ENCODE peak calls at places on chromosomes 7 and 10, in seven cellular contexts. V is GM10248; E is CD4-positive, alpha-beta T cell; N is cardiac muscle cell; A is stromal cell of bone marrow; K is activated T-cell treated with anti-CD3 and anti-CD28 coated beads for 1 hour; F is activated CD4-positive, alpha-beta T cell treated with anti-CD3 and anti-CD28 coated beads, Interleukin-2, amount 10 ng/mL, durations not matched to agents 7 days and 5 days. C is an unnamed sample.

GRCh38 chr7:55018361-55019328 is at the start of gene EGFR:
- DNase-seq in E (no peak), N (peak), K (no peak), V (peak), A (peak), F (no peak), C (peak)

GRCh38 chr10:24462889-24463552 is 254.1 kb downstream of the KIAA1217 start:
- DNase-seq in V (no peak), E (no peak), F (no peak), K (no peak), A (no peak), N (no peak), C (no peak)

GRCh38 chr7:151016505-151016904 is 7.8 kb downstream of the ATG9B start:
- DNase-seq in A (no peak), N (no peak), K (no peak), V (no peak), F (no peak), E (no peak), C (no peak)

GRCh38 chr7:107948645-107949442 is 54.1 kb downstream of the LAMB1 start:
- DNase-seq in F (no peak), A (peak), K (no peak), V (no peak), N (no peak), E (no peak), C (no peak)

GRCh38 chr7:48035967-48036478 is 680 bp downstream of the C7orf57 start:
- DNase-seq in N (peak), V (no peak), E (no peak), K (no peak), A (no peak), F (no peak), C (no peak)

GRCh38 chr7:107133396-107133795 is 35.4 kb upstream of the HBP1 start:
- DNase-seq in A (no peak), N (no peak), F (no peak), V (no peak), K (no peak), E (no peak), C (peak)

GRCh38 chr7:131546583-131547111 is 9.8 kb downstream of the PODXL start:
- DNase-seq in K (no peak), V (peak), N (peak), F (peak), A (no peak), E (no peak), C (no peak)

GRCh38 chr7:81506609-81507008 is 263.2 kb downstream of the HGF start:
- DNase-seq in E (no peak), N (no peak), F (no peak), K (no peak), V (no peak), A (no peak), C (no peak)

GRCh38 chr10:23063387-23064287 is 31.7 kb upstream of the MSRB2 start:
- DNase-seq in E (no peak), A (no peak), V (no peak), K (no peak), F (no peak), N (no peak), C (no peak)

GRCh38 chr7:116229359-116229758 is 19.0 kb downstream of the TES start:
- DNase-seq in K (no peak), A (no peak), E (no peak), F (no peak), N (no peak), V (no peak), C (no peak)

GRCh38 chr7:100966542-100967291 is 2.6 kb upstream of the MUC12 start:
- DNase-seq in E (no peak), F (no peak), V (no peak), N (no peak), K (no peak), A (no peak), C (no peak)

GRCh38 chr10:66837335-66837734 is 88.5 kb upstream of the LRRTM3 start:
- DNase-seq in V (no peak), A (no peak), K (no peak), E (no peak), F (no peak), N (peak), C (no peak)

GRCh38 chr10:119539359-119539651 is 3.2 kb downstream of the RGS10 start:
- DNase-seq in K (no peak), A (no peak), V (peak), E (no peak), F (no peak), N (no peak), C (no peak)